ENCODE peak calls at places on chromosomes 6 and 20, in ten cellular contexts. J is ascending aorta, U is fibroblast of lung, L is left ventricle myocardium inferior, W is neural crest cell, Y is K562, I is GM10248, Z is upper lobe of right lung, D is omental fat pad, F is tibial nerve. H is an unnamed sample.

GRCh38 chr20:21083825-21084325 is 22.3 kb downstream of the LINC00237 start:
- DNase-seq in J (no peak), U (no peak), L (no peak), W (no peak), Y (no peak), I (no peak), Z (no peak), D (no peak), F (no peak), H (no peak)

GRCh38 chr20:17622851-17623508 is 53.1 kb downstream of the DSTN start:
- DNase-seq in J (no peak), U (no peak), L (no peak), W (no peak), Y (no peak), I (no peak), Z (peak; percentile 31), D (no peak), F (peak; percentile 3), H (no peak)

GRCh38 chr20:36344517-36345132 is 38.5 kb downstream of the DLGAP4 start:
- DNase-seq in J (no peak), U (peak; percentile 41), L (peak; percentile 32), W (peak; percentile 62), Y (peak; percentile 79), I (peak; percentile 48), Z (no peak), D (no peak), F (no peak), H (peak; percentile 78)

GRCh38 chr6:149387787-149388512 is 12.1 kb upstream of the SUMO4 start:
- DNase-seq in J (no peak), U (no peak), L (no peak), W (no peak), Y (no peak), I (no peak), Z (no peak), D (no peak), F (no peak), H (no peak)

GRCh38 chr6:143689852-143690251 is 12.1 kb downstream of the PHACTR2 start:
- DNase-seq in J (no peak), U (peak; percentile 79), L (no peak), W (no peak), Y (no peak), I (no peak), Z (no peak), D (no peak), F (no peak), H (no peak)

GRCh38 chr6:151682251-151682650 is 125.2 kb upstream of the ESR1 start:
- DNase-seq in J (no peak), U (no peak), L (no peak), W (no peak), Y (no peak), I (no peak), Z (no peak), D (no peak), F (no peak), H (no peak)

GRCh38 chr6:89853068-89853467 is 23.4 kb downstream of the CASP8AP2 start:
- DNase-seq in J (no peak), U (peak; percentile 82), L (no peak), W (no peak), Y (no peak), I (no peak), Z (no peak), D (no peak), F (no peak), H (no peak)

GRCh38 chr6:158060447-158061360 is 79.0 kb downstream of the SYNJ2 start:
- DNase-seq in J (peak; percentile 78), U (peak; percentile 98), L (peak; percentile 81), W (no peak), Y (no peak), I (no peak), Z (peak; percentile 84), D (no peak), F (peak; percentile 41), H (peak; percentile 53)

GRCh38 chr20:33910056-33910455 is 83.7 kb upstream of the RALY start:
- DNase-seq in J (no peak), U (peak; percentile 81), L (no peak), W (no peak), Y (no peak), I (no peak), Z (no peak), D (no peak), F (no peak), H (no peak)

GRCh38 chr6:82298012-82298411 is 50.5 kb upstream of the IBTK start:
- DNase-seq in J (no peak), U (peak; percentile 58), L (no peak), W (no peak), Y (no peak), I (no peak), Z (no peak), D (no peak), F (no peak), H (no peak)

GRCh38 chr20:24379116-24379927 is 90.1 kb upstream of the SYNDIG1 start:
- DNase-seq in J (no peak), U (peak; percentile 77), L (peak; percentile 24), W (no peak), Y (no peak), I (no peak), Z (no peak), D (no peak), F (no peak), H (no peak)

GRCh38 chr20:58458342-58459057 is 56.7 kb downstream of the APCDD1L start:
- DNase-seq in J (no peak), U (peak; percentile 56), L (no peak), W (no peak), Y (no peak), I (peak; percentile 89), Z (no peak), D (no peak), F (no peak), H (no peak)

GRCh38 chr6:7445076-7445475 is 55.5 kb downstream of the RIOK1 start:
- DNase-seq in J (no peak), U (peak; percentile 34), L (no peak), W (no peak), Y (no peak), I (no peak), Z (no peak), D (no peak), F (no peak), H (no peak)

GRCh38 chr20:20237093-20237959 is 130.6 kb upstream of the INSM1 start:
- DNase-seq in J (no peak), U (peak; percentile 2), L (no peak), W (peak; percentile 51), Y (peak; percentile 54), I (peak; percentile 73), Z (no peak), D (no peak), F (no peak), H (peak; percentile 53)

GRCh38 chr20:43385914-43386313 is 71.8 kb upstream of the SRSF6 start:
- DNase-seq in J (no peak), U (no peak), L (no peak), W (no peak), Y (no peak), I (no peak), Z (no peak), D (no peak), F (no peak), H (no peak)

GRCh38 chr6:105753184-105754097 is 332.7 kb upstream of the PRDM1 start:
- DNase-seq in J (no peak), U (peak; percentile 76), L (no peak), W (no peak), Y (no peak), I (no peak), Z (no peak), D (no peak), F (no peak), H (no peak)

GRCh38 chr6:29676981-29677601 is 3.9 kb downstream of the ZFP57 start:
- DNase-seq in J (no peak), U (no peak), L (no peak), W (no peak), Y (no peak), I (no peak), Z (no peak), D (no peak), F (no peak), H (no peak)

GRCh38 chr20:20780127-20780822 is 67.8 kb upstream of the RALGAPA2 start:
- DNase-seq in J (peak; percentile 27), U (no peak), L (peak; percentile 79), W (no peak), Y (no peak), I (peak; percentile 46), Z (peak; percentile 94), D (peak; percentile 32), F (peak; percentile 47), H (no peak)

GRCh38 chr6:56995347-56995746 is 40.4 kb downstream of the BEND6 start:
- DNase-seq in J (no peak), U (no peak), L (no peak), W (no peak), Y (no peak), I (no peak), Z (no peak), D (no peak), F (no peak), H (no peak)
- TF ChIP-seq CTCF in J (no peak), U (no peak), L (no peak), W (no peak), Y (peak; percentile 18), I (no peak), Z (no peak), D (no peak), F (no peak), H (no peak)

GRCh38 chr20:62875419-62876355 is 14.1 kb upstream of the TCFL5 start:
- DNase-seq in J (peak; percentile 37), U (peak; percentile 86), L (peak; percentile 81), W (peak; percentile 79), Y (peak; percentile 81), I (no peak), Z (no peak), D (no peak), F (peak; percentile 53), H (peak; percentile 74)
- TF ChIP-seq CTCF in J (peak; percentile 63), U (peak; percentile 52), L (peak; percentile 59), W (peak; percentile 57), Y (peak; percentile 84), I (no peak), Z (peak; percentile 61), D (no peak), F (peak; percentile 40), H (no peak)

DNA sequence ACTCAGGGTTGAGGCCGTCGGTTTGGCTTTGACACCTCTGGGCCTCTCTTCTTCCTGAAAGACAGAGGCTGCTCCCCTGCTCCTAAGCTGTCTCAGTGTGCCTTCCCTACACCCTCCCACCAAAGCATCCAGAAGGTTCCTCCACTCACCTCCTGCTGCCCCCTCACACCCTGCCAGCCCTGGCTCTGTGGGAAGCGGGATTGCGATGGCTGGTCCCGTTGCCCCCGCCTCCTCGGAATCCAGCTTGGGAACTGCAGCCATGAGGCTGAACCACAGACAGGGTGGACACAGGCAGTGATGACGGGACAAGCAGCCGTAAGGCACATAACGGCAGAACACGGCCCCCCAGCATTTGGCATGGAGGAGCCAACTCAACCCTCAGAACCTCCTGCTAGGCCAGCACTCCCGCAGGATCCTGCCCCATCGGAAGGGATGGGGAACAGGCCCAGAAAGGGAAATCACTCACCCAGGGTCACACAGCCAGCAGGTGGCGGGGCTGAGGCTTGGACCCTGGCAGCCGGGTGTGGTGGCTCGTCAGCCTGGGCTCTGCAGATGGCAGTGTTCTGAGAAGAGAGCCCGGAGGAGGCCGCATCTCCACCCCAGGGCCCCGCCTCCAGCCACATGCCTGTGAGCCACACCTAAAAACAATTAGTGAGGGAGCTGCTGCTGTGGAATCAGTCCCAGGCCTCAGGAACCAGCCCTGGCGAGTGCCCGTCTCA is 139.6 kb downstream of the PHACTR3 start:
- DNase-seq in J (no peak), U (no peak), L (no peak), W (no peak), Y (no peak), I (no peak), Z (no peak), D (no peak), F (no peak), H (no peak)
- TF ChIP-seq CTCF in J (no peak), U (no peak), L (no peak), W (no peak), Y (no peak), I (no peak), Z (no peak), D (no peak), F (no peak), H (no peak)

GRCh38 chr6:15943423-15943822 is 185.5 kb upstream of the MYLIP start:
- DNase-seq in J (no peak), U (no peak), L (no peak), W (no peak), Y (no peak), I (no peak), Z (no peak), D (no peak), F (no peak), H (no peak)
- TF ChIP-seq CTCF in J (no peak), U (no peak), L (no peak), W (no peak), Y (no peak), I (no peak), Z (no peak), D (no peak), F (no peak), H (no peak)